ENCODE peak calls at places on chromosome 20, in four cellular contexts. One of them, this sample, is unnamed.

GRCh38 chr20:58650776-58651547 is at the start of gene STX16:
- DNase-seq in heart right ventricle: peak
- DNase-seq in aorta: peak
- DNase-seq in lower lobe of right lung: peak
- DNase-seq in this sample: peak

GRCh38 chr20:40477805-40478204 is 211.2 kb downstream of the MAFB start:
- DNase-seq in heart right ventricle: no peak
- DNase-seq in aorta: no peak
- DNase-seq in lower lobe of right lung: no peak
- DNase-seq in this sample: no peak

GRCh38 chr20:10177326-10177725 is 41.3 kb upstream of the SNAP25 start:
- DNase-seq in heart right ventricle: no peak
- DNase-seq in aorta: no peak
- DNase-seq in lower lobe of right lung: no peak
- DNase-seq in this sample: no peak

GRCh38 chr20:53915459-53916172 is 154.8 kb downstream of the BCAS1 start:
- DNase-seq in heart right ventricle: peak
- DNase-seq in aorta: peak
- DNase-seq in lower lobe of right lung: peak
- DNase-seq in this sample: peak

GRCh38 chr20:35013421-35014411 is 58.0 kb downstream of the MYH7B start:
- DNase-seq in heart right ventricle: no peak
- DNase-seq in aorta: peak
- DNase-seq in lower lobe of right lung: no peak
- DNase-seq in this sample: no peak

GRCh38 chr20:44187763-44188709 is 1.0 kb upstream of the JPH2 start:
- DNase-seq in heart right ventricle: no peak
- DNase-seq in aorta: peak
- DNase-seq in lower lobe of right lung: no peak
- DNase-seq in this sample: peak

GRCh38 chr20:1321654-1321939 is 7.3 kb downstream of the SDCBP2 start:
- DNase-seq in heart right ventricle: no peak
- DNase-seq in aorta: no peak
- DNase-seq in lower lobe of right lung: no peak
- DNase-seq in this sample: no peak

GRCh38 chr20:38153011-38153329 is 12.1 kb downstream of the TGM2 start:
- DNase-seq in heart right ventricle: no peak
- DNase-seq in aorta: no peak
- DNase-seq in lower lobe of right lung: no peak
- DNase-seq in this sample: no peak

GRCh38 chr20:61662226-61662945 is 403.3 kb downstream of the TAF4 start:
- DNase-seq in heart right ventricle: no peak
- DNase-seq in aorta: no peak
- DNase-seq in lower lobe of right lung: no peak
- DNase-seq in this sample: no peak

GRCh38 chr20:3613821-3614440 is 49.3 kb downstream of the GFRA4 start:
- DNase-seq in heart right ventricle: no peak
- DNase-seq in aorta: no peak
- DNase-seq in lower lobe of right lung: no peak
- DNase-seq in this sample: no peak

GRCh38 chr20:19699132-19699971 is 58.7 kb upstream of the RIN2 start:
- DNase-seq in heart right ventricle: no peak
- DNase-seq in aorta: no peak
- DNase-seq in lower lobe of right lung: no peak
- DNase-seq in this sample: no peak

GRCh38 chr20:63100401-63100925 is 93.7 kb upstream of the BHLHE23 start:
- DNase-seq in heart right ventricle: no peak
- DNase-seq in aorta: peak
- DNase-seq in lower lobe of right lung: peak
- DNase-seq in this sample: peak

DNA sequence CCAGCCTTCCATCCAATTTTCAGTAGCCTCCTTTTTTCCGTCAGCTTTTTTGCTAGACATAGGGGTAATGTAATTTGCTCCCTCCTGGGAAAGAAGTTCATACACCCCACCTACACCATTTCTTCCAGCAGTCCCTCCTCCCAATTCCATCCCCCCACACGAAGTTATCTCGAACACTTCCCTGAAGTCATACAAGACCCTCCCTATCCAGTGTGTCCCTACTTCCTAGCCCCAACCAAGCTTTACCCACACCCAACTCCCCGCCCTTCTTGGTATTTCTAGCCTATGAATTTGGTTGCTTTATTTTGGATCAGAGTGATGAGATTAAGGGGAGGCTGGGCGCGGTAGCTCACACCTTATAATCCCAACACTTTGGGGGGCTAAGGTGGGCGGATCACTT is 1.0 kb downstream of the UBE2C start:
- DNase-seq in heart right ventricle: no peak
- DNase-seq in aorta: no peak
- DNase-seq in lower lobe of right lung: no peak
- DNase-seq in this sample: no peak
- H3K4me3 ChIP-seq in heart right ventricle: no peak
- H3K4me3 ChIP-seq in aorta: no peak
- H3K4me3 ChIP-seq in lower lobe of right lung: no peak
- H3K4me3 ChIP-seq in this sample: no peak

GRCh38 chr20:6829510-6830116 is 62.1 kb downstream of the BMP2 start:
- DNase-seq in heart right ventricle: no peak
- DNase-seq in aorta: no peak
- DNase-seq in lower lobe of right lung: no peak
- DNase-seq in this sample: no peak
- H3K27ac ChIP-seq in heart right ventricle: no peak
- H3K27ac ChIP-seq in aorta: no peak
- H3K27ac ChIP-seq in lower lobe of right lung: no peak
- H3K27ac ChIP-seq in this sample: no peak

GRCh38 chr20:20710443-20710842 is 2.0 kb downstream of the RALGAPA2 start:
- DNase-seq in heart right ventricle: no peak
- DNase-seq in aorta: no peak
- DNase-seq in lower lobe of right lung: no peak
- DNase-seq in this sample: no peak
- H3K4me3 ChIP-seq in heart right ventricle: no peak
- H3K4me3 ChIP-seq in aorta: no peak
- H3K4me3 ChIP-seq in lower lobe of right lung: peak
- H3K4me3 ChIP-seq in this sample: peak

GRCh38 chr20:48827880-48828733 is at the start of gene PREX1:
- DNase-seq in heart right ventricle: peak
- DNase-seq in aorta: peak
- DNase-seq in lower lobe of right lung: peak
- DNase-seq in this sample: peak
- H3K27ac ChIP-seq in heart right ventricle: peak
- H3K27ac ChIP-seq in aorta: no peak
- H3K27ac ChIP-seq in lower lobe of right lung: peak
- H3K27ac ChIP-seq in this sample: peak

DNA sequence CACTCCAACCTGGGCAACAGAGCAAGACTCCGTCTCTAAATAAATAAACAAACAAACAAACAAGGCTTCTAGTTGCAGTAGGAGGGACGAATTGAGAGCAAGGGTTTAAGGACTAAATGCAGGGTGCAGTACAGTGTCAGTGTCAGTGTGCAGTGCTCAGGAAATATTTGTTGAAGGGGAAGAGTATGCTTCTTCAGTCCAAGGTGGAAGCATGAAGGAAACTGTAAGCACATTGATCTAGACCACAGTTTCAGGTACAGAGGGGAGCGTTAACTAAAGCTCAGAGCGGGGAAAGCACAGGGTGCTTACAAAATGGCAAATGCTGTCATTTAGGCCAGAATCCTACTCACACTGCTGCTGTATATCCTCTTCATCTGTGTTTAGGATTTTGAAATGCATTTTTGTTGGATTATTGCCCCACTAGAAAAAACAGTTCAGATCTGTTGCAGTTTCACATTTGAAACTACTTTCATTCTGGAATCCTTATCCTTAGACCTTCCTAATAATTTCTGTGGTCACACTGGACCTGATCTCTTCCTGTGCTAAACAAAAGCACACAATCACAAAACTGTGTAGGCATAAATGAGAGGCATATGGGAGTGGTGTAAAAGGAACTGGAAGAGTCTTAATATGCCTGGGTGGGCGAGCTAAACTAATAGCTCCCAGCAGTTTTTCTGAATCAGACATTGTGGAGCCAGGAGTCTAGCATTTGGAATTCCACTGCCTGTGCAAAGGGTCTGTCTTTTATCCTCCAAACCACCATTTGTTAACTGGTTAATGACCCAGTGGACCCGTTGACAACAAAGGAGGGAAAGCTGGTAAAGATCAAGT is 41.4 kb downstream of the CBFA2T2 start:
- DNase-seq in heart right ventricle: no peak
- DNase-seq in aorta: no peak
- DNase-seq in lower lobe of right lung: no peak
- DNase-seq in this sample: no peak
- H3K4me3 ChIP-seq in heart right ventricle: no peak
- H3K4me3 ChIP-seq in aorta: no peak
- H3K4me3 ChIP-seq in lower lobe of right lung: no peak
- H3K4me3 ChIP-seq in this sample: peak

This sample was measured in coronary artery.